ENCODE peak calls at places on chromosomes 3 and 15, in seven cellular contexts. F, J, N, S, U, L and X are unnamed samples.
A peak's percentile ranks its signal among the peaks of the same experiment; 100 is the strongest.

GRCh38 chr15:31295660-31296059 is 31.0 kb upstream of the KLF13 start:
- DNase-seq in F (no peak), J (no peak), N (no peak), S (no peak), U (no peak), L (no peak), X (no peak)

GRCh38 chr3:89180334-89180733 is 72.9 kb downstream of the EPHA3 start:
- DNase-seq in F (no peak), J (no peak), N (no peak), S (no peak), U (no peak), L (peak; percentile 70), X (no peak)

GRCh38 chr15:40354408-40355171 is 3.4 kb upstream of the DISP2 start:
- DNase-seq in F (peak; percentile 91), J (no peak), N (peak; percentile 69), S (no peak), U (peak; percentile 69), L (no peak), X (peak; percentile 73)

GRCh38 chr3:101690972-101691371 is 4.5 kb upstream of the RPL24 start:
- DNase-seq in F (no peak), J (no peak), N (no peak), S (no peak), U (no peak), L (no peak), X (no peak)

GRCh38 chr15:38843736-38844590 is 279.3 kb upstream of the RASGRP1 start:
- DNase-seq in F (peak; percentile 8), J (no peak), N (no peak), S (no peak), U (peak; percentile 33), L (no peak), X (no peak)

GRCh38 chr3:11134794-11135193 is 19.5 kb upstream of the HRH1 start:
- DNase-seq in F (no peak), J (no peak), N (no peak), S (no peak), U (no peak), L (no peak), X (peak; percentile 16)

GRCh38 chr3:182104811-182105316 is 393.1 kb downstream of the SOX2 start:
- DNase-seq in F (no peak), J (no peak), N (no peak), S (no peak), U (no peak), L (no peak), X (no peak)

GRCh38 chr15:85642054-85642692 is 152.6 kb downstream of the KLHL25 start:
- DNase-seq in F (peak; percentile 10), J (no peak), N (no peak), S (no peak), U (no peak), L (no peak), X (no peak)

GRCh38 chr3:89049119-89049518 is 58.3 kb upstream of the EPHA3 start:
- DNase-seq in F (peak; percentile 18), J (no peak), N (peak; percentile 56), S (no peak), U (no peak), L (no peak), X (peak; percentile 66)

GRCh38 chr15:52306270-52306669 is 10.7 kb upstream of the MYO5C start:
- DNase-seq in F (no peak), J (no peak), N (no peak), S (no peak), U (peak; percentile 24), L (no peak), X (no peak)

GRCh38 chr15:48823237-48823636 is 12.4 kb upstream of the CEP152 start:
- DNase-seq in F (peak; percentile 31), J (no peak), N (peak; percentile 26), S (no peak), U (peak; percentile 19), L (peak; percentile 19), X (peak; percentile 84)

GRCh38 chr3:102466001-102466400 is 31.2 kb downstream of the ZPLD1 start:
- DNase-seq in F (peak; percentile 5), J (no peak), N (peak; percentile 7), S (no peak), U (no peak), L (no peak), X (no peak)

GRCh38 chr3:158109295-158109803 is 540 bp upstream of the RSRC1 start:
- DNase-seq in F (no peak), J (no peak), N (no peak), S (no peak), U (no peak), L (no peak), X (no peak)

GRCh38 chr15:87527416-87527815 is 729.1 kb downstream of the NTRK3 start:
- DNase-seq in F (peak; percentile 19), J (no peak), N (no peak), S (no peak), U (no peak), L (no peak), X (peak; percentile 71)

GRCh38 chr15:66498501-66499386 is 1.2 kb upstream of the SNAPC5 start:
- DNase-seq in F (no peak), J (no peak), N (no peak), S (no peak), U (no peak), L (peak; percentile 71), X (peak; percentile 40)

GRCh38 chr3:186273586-186273985 is 88.4 kb downstream of the DGKG start:
- DNase-seq in F (no peak), J (no peak), N (no peak), S (no peak), U (no peak), L (no peak), X (no peak)

GRCh38 chr15:83458396-83458795 is 11.3 kb downstream of the SH3GL3 start:
- DNase-seq in F (no peak), J (no peak), N (no peak), S (no peak), U (no peak), L (no peak), X (no peak)

GRCh38 chr3:57256844-57257243 is 29.3 kb downstream of the APPL1 start:
- DNase-seq in F (no peak), J (no peak), N (no peak), S (no peak), U (no peak), L (no peak), X (no peak)

GRCh38 chr3:138043266-138044029 is 33.5 kb downstream of the CLDN18 start:
- DNase-seq in F (no peak), J (no peak), N (no peak), S (no peak), U (peak; percentile 40), L (no peak), X (no peak)

GRCh38 chr3:189304465-189305341 is 132.9 kb downstream of the TPRG1 start:
- DNase-seq in F (no peak), J (no peak), N (peak; percentile 74), S (no peak), U (peak; percentile 13), L (peak; percentile 12), X (peak; percentile 77)

GRCh38 chr3:127172211-127172610 is 20.7 kb upstream of the PRR23E start:
- DNase-seq in F (no peak), J (no peak), N (no peak), S (no peak), U (no peak), L (no peak), X (peak; percentile 61)

GRCh38 chr15:78727561-78727960 is 83.7 kb downstream of the ADAMTS7 start:
- DNase-seq in F (peak; percentile 70), J (no peak), N (peak; percentile 34), S (no peak), U (no peak), L (no peak), X (peak; percentile 82)

GRCh38 chr3:4493931-4494806 is 1.0 kb downstream of the ITPR1 start:
- DNase-seq in F (peak; percentile 40), J (no peak), N (peak; percentile 19), S (no peak), U (peak; percentile 31), L (peak; percentile 9), X (no peak)

GRCh38 chr3:71973337-71974030 is 188.5 kb upstream of the PROK2 start:
- DNase-seq in F (no peak), J (no peak), N (no peak), S (no peak), U (no peak), L (no peak), X (no peak)

GRCh38 chr3:32095431-32095830 is 11.0 kb upstream of the GPD1L start:
- DNase-seq in F (no peak), J (no peak), N (no peak), S (no peak), U (no peak), L (no peak), X (no peak)

GRCh38 chr3:171950373-171950772 is 89.0 kb upstream of the FNDC3B start:
- DNase-seq in F (peak; percentile 41), J (no peak), N (peak; percentile 64), S (no peak), U (peak; percentile 59), L (no peak), X (peak; percentile 86)

GRCh38 chr15:61764981-61765380 is 295.3 kb downstream of the VPS13C start:
- DNase-seq in F (no peak), J (no peak), N (no peak), S (no peak), U (no peak), L (no peak), X (no peak)

GRCh38 chr3:66489115-66489514 is 11.7 kb downstream of the LRIG1 start:
- DNase-seq in F (no peak), J (no peak), N (no peak), S (no peak), U (no peak), L (no peak), X (no peak)

GRCh38 chr3:55017876-55018275 is 90.0 kb upstream of the LRTM1 start:
- DNase-seq in F (no peak), J (no peak), N (no peak), S (no peak), U (no peak), L (no peak), X (no peak)

GRCh38 chr3:31384117-31384516 is 148.6 kb upstream of the STT3B start:
- DNase-seq in F (no peak), J (no peak), N (no peak), S (no peak), U (no peak), L (no peak), X (no peak)

GRCh38 chr3:22990291-22991200 is 212.6 kb upstream of the UBE2E2 start:
- DNase-seq in F (no peak), J (peak; percentile 5), N (no peak), S (no peak), U (no peak), L (no peak), X (no peak)

GRCh38 chr3:164940737-164941136 is 137.6 kb downstream of the SI start:
- DNase-seq in F (no peak), J (no peak), N (no peak), S (no peak), U (no peak), L (peak; percentile 38), X (no peak)